ENCODE peak calls at places on chromosomes 11 and 22, in five cellular contexts. P is left ventricle myocardium inferior, D is body of pancreas, H is EL, T is ACHN. C is an unnamed sample.

GRCh38 chr22:29031236-29031982 is 30.2 kb downstream of the C22orf31 start:
- DNase-seq in D (peak), P (no peak), T (peak), H (peak), C (peak)

GRCh38 chr22:25750569-25751173 is 8.7 kb downstream of the MYO18B start:
- DNase-seq in P (no peak), H (no peak), T (no peak), D (no peak), C (no peak)

GRCh38 chr11:27963370-27963769 is 144.6 kb downstream of the KIF18A start:
- DNase-seq in P (no peak), H (no peak), D (no peak), T (no peak), C (no peak)

GRCh38 chr11:38498721-38499120 is 1900.7 kb upstream of the RAG2 start:
- DNase-seq in T (no peak), P (no peak), D (no peak), H (no peak), C (no peak)

GRCh38 chr11:28820296-28820989 is 712.3 kb downstream of the METTL15 start:
- DNase-seq in D (no peak), P (no peak), T (peak), H (no peak), C (no peak)

GRCh38 chr22:33476716-33477115 is 418.5 kb upstream of the SYN3 start:
- DNase-seq in D (no peak), P (no peak), H (no peak), T (peak), C (no peak)

GRCh38 chr22:39135092-39135896 is 17.2 kb downstream of the CBX7 start:
- DNase-seq in P (peak), T (peak), H (peak), D (peak), C (no peak)

GRCh38 chr22:41603873-41604332 is 14.3 kb upstream of the PMM1 start:
- DNase-seq in P (no peak), H (no peak), T (no peak), D (no peak), C (no peak)